ENCODE peak calls at places on chromosomes 16 and 17, in four cellular contexts. One of them, this sample, is unnamed. For H3K4me1 and H3K27me3, the result is how much of the 10 kb centered on the place peaks cover.

GRCh38 chr16:50846511-50846910 is 104.6 kb downstream of the CYLD start:
- DNase-seq in right lobe of liver: no peak
- DNase-seq in iPS DF 6.9: no peak
- DNase-seq in cardiac muscle cell: no peak
- DNase-seq in this sample: no peak

GRCh38 chr16:371729-372521 is 1.6 kb upstream of the MRPL28 start:
- DNase-seq in right lobe of liver: no peak
- DNase-seq in iPS DF 6.9: no peak
- DNase-seq in cardiac muscle cell: no peak
- DNase-seq in this sample: no peak

GRCh38 chr17:72588961-72589360 is 468.1 kb downstream of the SOX9 start:
- DNase-seq in right lobe of liver: no peak
- DNase-seq in iPS DF 6.9: no peak
- DNase-seq in cardiac muscle cell: no peak
- DNase-seq in this sample: peak

GRCh38 chr17:62948370-62948769 is 17.7 kb upstream of the TANC2 start:
- DNase-seq in right lobe of liver: no peak
- DNase-seq in iPS DF 6.9: no peak
- DNase-seq in cardiac muscle cell: no peak
- DNase-seq in this sample: no peak

GRCh38 chr17:19987897-19988296 is 10.3 kb upstream of the AKAP10 start:
- DNase-seq in right lobe of liver: no peak
- DNase-seq in iPS DF 6.9: no peak
- DNase-seq in cardiac muscle cell: no peak
- DNase-seq in this sample: no peak

GRCh38 chr17:1515640-1516402 is 591 bp downstream of the INPP5K start:
- DNase-seq in right lobe of liver: no peak
- DNase-seq in iPS DF 6.9: no peak
- DNase-seq in cardiac muscle cell: peak
- DNase-seq in this sample: peak

GRCh38 chr17:81909966-81910839 is 996 bp downstream of the PCYT2 start:
- DNase-seq in right lobe of liver: no peak
- DNase-seq in iPS DF 6.9: no peak
- DNase-seq in cardiac muscle cell: peak
- DNase-seq in this sample: peak

GRCh38 chr17:3602499-3602898 is 6.7 kb downstream of the TRPV1 start:
- DNase-seq in right lobe of liver: no peak
- DNase-seq in iPS DF 6.9: peak
- DNase-seq in cardiac muscle cell: peak
- DNase-seq in this sample: no peak

GRCh38 chr17:79230576-79230975 is 156.0 kb downstream of the ENGASE start:
- DNase-seq in right lobe of liver: no peak
- DNase-seq in iPS DF 6.9: no peak
- DNase-seq in cardiac muscle cell: no peak
- DNase-seq in this sample: no peak

GRCh38 chr17:59842901-59843652 is 49.7 kb downstream of the TUBD1 start:
- DNase-seq in right lobe of liver: peak
- DNase-seq in iPS DF 6.9: no peak
- DNase-seq in cardiac muscle cell: no peak
- DNase-seq in this sample: peak

GRCh38 chr17:61251939-61252865 is 147.4 kb upstream of the TBX2 start:
- DNase-seq in right lobe of liver: peak
- DNase-seq in iPS DF 6.9: no peak
- DNase-seq in cardiac muscle cell: peak
- DNase-seq in this sample: no peak

GRCh38 chr16:21256636-21257035 is 21.5 kb downstream of the CRYM start:
- DNase-seq in right lobe of liver: no peak
- DNase-seq in iPS DF 6.9: no peak
- DNase-seq in cardiac muscle cell: no peak
- DNase-seq in this sample: no peak

GRCh38 chr16:21257284-21257683 is 20.8 kb downstream of the CRYM start:
- DNase-seq in right lobe of liver: no peak
- DNase-seq in iPS DF 6.9: no peak
- DNase-seq in cardiac muscle cell: no peak
- DNase-seq in this sample: no peak

GRCh38 chr16:21250072-21250923 is 16.8 kb downstream of the ANKS4B start:
- DNase-seq in right lobe of liver: no peak
- DNase-seq in iPS DF 6.9: no peak
- DNase-seq in cardiac muscle cell: no peak
- DNase-seq in this sample: no peak

DNA sequence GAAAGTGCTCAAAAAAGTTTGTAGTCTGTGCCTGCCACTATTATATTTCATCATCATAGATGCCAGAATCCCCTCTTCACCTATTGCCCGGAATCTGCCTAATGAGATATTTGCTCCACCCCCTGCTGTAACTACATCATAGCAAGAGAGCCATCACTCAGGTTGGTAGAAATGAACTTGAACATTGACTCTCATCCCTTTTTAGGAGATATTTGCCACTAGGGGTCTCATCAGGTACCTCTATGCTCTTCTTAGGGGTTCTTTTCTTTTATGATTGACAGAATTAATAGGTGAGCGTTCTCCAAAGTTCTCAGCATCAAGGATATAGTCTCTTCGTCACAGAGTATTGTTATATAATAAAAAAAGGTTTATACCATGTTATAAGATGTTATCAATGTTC is 20.0 kb downstream of the ANKS4B start:
- DNase-seq in right lobe of liver: no peak
- DNase-seq in iPS DF 6.9: no peak
- DNase-seq in cardiac muscle cell: no peak
- DNase-seq in this sample: no peak
- H3K4me1 ChIP-seq in right lobe of liver: under half
- H3K4me1 ChIP-seq in iPS DF 6.9: under half
- H3K4me1 ChIP-seq in cardiac muscle cell: under half
- H3K4me1 ChIP-seq in this sample: under half

DNA sequence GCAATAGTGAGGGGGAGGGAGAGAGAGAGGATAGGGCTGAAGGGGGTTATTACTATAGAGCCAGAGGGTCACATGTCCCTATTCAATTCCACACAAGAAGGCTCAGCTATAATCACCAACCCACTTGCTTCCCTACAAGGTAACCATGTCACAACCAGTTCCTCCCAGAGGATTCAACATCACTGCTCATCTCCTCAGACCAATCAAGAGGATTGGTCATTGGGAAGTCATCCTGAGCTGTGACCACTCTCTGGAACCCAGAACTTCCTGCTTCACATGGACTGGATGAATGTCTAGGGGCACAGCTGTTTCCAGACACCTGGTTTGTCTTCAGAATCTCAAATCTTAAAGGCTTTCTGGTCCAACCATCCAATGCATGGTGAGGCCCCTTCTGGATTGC is 154.8 kb upstream of the SDK2 start:
- DNase-seq in right lobe of liver: no peak
- DNase-seq in iPS DF 6.9: no peak
- DNase-seq in cardiac muscle cell: no peak
- DNase-seq in this sample: no peak
- H3K27me3 ChIP-seq in right lobe of liver: under half
- H3K27me3 ChIP-seq in iPS DF 6.9: under half
- H3K27me3 ChIP-seq in cardiac muscle cell: under half
- H3K27me3 ChIP-seq in this sample: under half

GRCh38 chr16:89562939-89563338 is 2.5 kb downstream of the RPL13 start:
- DNase-seq in right lobe of liver: no peak
- DNase-seq in iPS DF 6.9: no peak
- DNase-seq in cardiac muscle cell: no peak
- DNase-seq in this sample: no peak
- H3K4me1 ChIP-seq in right lobe of liver: under half
- H3K4me1 ChIP-seq in iPS DF 6.9: under half
- H3K4me1 ChIP-seq in cardiac muscle cell: under half
- H3K4me1 ChIP-seq in this sample: half or more

GRCh38 chr17:48593840-48594411 is 347 bp upstream of the HOXB5 start:
- DNase-seq in right lobe of liver: peak
- DNase-seq in iPS DF 6.9: no peak
- DNase-seq in cardiac muscle cell: peak
- DNase-seq in this sample: no peak
- H3K27me3 ChIP-seq in right lobe of liver: under half
- H3K27me3 ChIP-seq in iPS DF 6.9: half or more
- H3K27me3 ChIP-seq in cardiac muscle cell: half or more
- H3K27me3 ChIP-seq in this sample: under half

GRCh38 chr17:10171581-10171981 is 26.8 kb downstream of the GAS7 start:
- DNase-seq in right lobe of liver: no peak
- DNase-seq in iPS DF 6.9: no peak
- DNase-seq in cardiac muscle cell: peak
- DNase-seq in this sample: no peak
- H3K4me1 ChIP-seq in right lobe of liver: under half
- H3K4me1 ChIP-seq in iPS DF 6.9: under half
- H3K4me1 ChIP-seq in cardiac muscle cell: under half
- H3K4me1 ChIP-seq in this sample: under half

DNA sequence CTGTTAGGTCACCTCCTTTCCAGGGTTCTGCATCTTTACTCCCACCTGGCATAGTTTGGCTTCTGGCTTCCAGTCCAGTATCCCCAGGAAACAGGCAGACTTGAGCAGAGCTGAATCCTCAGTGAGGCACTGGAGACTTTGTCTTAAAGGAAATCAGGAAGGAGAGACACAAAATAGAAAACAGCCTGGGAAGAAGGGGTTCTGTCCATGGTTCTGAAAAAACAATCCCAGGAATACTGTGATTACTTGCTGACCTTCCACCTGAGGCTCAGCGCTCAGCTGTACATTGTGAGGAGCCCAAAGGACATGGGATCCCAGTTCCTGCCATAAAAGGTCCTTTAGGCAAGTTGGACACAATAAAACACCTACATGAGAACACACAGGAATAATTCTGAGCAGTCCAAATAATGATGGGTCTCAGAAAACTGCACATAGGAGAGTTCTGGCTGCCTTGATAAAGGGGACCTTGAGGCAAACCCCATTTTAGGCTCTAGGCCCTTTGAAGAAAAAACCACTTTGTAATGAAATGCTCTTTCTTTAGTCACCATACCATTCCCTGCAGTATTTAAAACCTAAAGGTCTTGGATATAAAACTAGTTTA is 81.4 kb upstream of the CRHR1 start:
- DNase-seq in right lobe of liver: no peak
- DNase-seq in iPS DF 6.9: no peak
- DNase-seq in cardiac muscle cell: peak
- DNase-seq in this sample: no peak
- H3K27me3 ChIP-seq in right lobe of liver: under half
- H3K27me3 ChIP-seq in iPS DF 6.9: under half
- H3K27me3 ChIP-seq in cardiac muscle cell: under half
- H3K27me3 ChIP-seq in this sample: under half

GRCh38 chr16:66596986-66597848 is 7.3 kb upstream of the CMTM3 start:
- DNase-seq in right lobe of liver: no peak
- DNase-seq in iPS DF 6.9: no peak
- DNase-seq in cardiac muscle cell: no peak
- DNase-seq in this sample: no peak
- H3K4me1 ChIP-seq in right lobe of liver: under half
- H3K4me1 ChIP-seq in iPS DF 6.9: under half
- H3K4me1 ChIP-seq in cardiac muscle cell: under half
- H3K4me1 ChIP-seq in this sample: under half